ENCODE peak calls at places on chromosomes 2 and 18, in four cellular contexts. S, Z, V and T are unnamed samples. For H3K4me1, the result is how much of the 10 kb centered on the place peaks cover.

GRCh38 chr2:216775043-216775453 is 79.7 kb upstream of the IGFBP5 start:
- DNase-seq in S (peak), Z (peak), V (peak), T (peak)

GRCh38 chr2:77028032-77028600 is 494.1 kb downstream of the LRRTM4 start:
- DNase-seq in S (peak), Z (no peak), V (no peak), T (no peak)

GRCh38 chr18:77776104-77776503 is 526.5 kb downstream of the GALR1 start:
- DNase-seq in S (no peak), Z (no peak), V (no peak), T (no peak)

GRCh38 chr18:7524786-7525185 is 42.3 kb upstream of the PTPRM start:
- DNase-seq in S (peak), Z (peak), V (no peak), T (no peak)

GRCh38 chr18:44941519-44941918 is 260.8 kb downstream of the SETBP1 start:
- DNase-seq in S (no peak), Z (no peak), V (no peak), T (no peak)

GRCh38 chr18:74264303-74265020 is 27.3 kb downstream of the CYB5A start:
- DNase-seq in S (no peak), Z (no peak), V (no peak), T (no peak)

GRCh38 chr2:30145826-30146336 is 926 bp upstream of the YPEL5 start:
- DNase-seq in S (peak), Z (no peak), V (no peak), T (no peak)

GRCh38 chr2:150477347-150477746 is 10.1 kb downstream of the RND3 start:
- DNase-seq in S (no peak), Z (peak), V (no peak), T (no peak)

GRCh38 chr2:86271248-86271647 is 66.2 kb downstream of the REEP1 start:
- DNase-seq in S (no peak), Z (no peak), V (no peak), T (no peak)

DNA sequence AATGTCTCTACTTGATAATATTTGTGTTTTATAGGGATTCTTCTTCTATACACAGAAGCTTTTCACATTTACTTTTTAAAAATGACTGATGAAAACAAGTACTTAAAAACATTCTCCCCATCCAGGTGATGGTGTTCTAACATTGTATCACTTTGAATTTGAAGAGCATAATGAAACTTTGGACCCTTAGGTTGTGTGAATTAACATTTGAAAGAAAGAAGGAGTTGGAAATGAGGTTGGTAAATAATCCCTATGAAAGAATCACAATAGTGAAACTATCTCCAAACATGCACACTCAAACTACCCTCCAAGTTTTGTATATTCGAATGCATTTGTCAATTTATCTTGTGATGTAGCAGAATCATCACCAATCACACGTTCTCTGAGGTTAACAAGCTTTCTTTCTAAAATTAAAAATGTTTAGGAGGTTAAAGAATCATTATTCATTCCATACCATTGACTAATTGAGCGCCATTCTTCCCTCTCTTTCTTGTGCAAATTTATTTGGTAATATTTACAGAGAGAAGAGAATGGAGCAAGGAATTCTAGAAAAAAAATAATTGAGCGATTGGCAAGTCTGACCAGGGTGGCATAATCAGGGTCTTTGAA is 259.9 kb upstream of the NRXN1 start:
- DNase-seq in S (no peak), Z (no peak), V (no peak), T (no peak)
- H3K4me1 ChIP-seq in S (under half), Z (under half), V (under half), T (under half)

GRCh38 chr2:205797866-205798265 is 115.6 kb downstream of the NRP2 start:
- DNase-seq in S (no peak), Z (no peak), V (no peak), T (no peak)
- H3K4me1 ChIP-seq in S (under half), Z (under half), V (under half), T (under half)

GRCh38 chr2:105754011-105754410 is 9.3 kb downstream of the NCK2 start:
- DNase-seq in S (no peak), Z (no peak), V (no peak), T (no peak)

GRCh38 chr2:105753380-105753779 is 8.7 kb downstream of the NCK2 start:
- DNase-seq in S (no peak), Z (no peak), V (no peak), T (no peak)

GRCh38 chr2:105750735-105751134 is 6.0 kb downstream of the NCK2 start:
- DNase-seq in S (no peak), Z (no peak), V (no peak), T (no peak)

GRCh38 chr2:105751272-105751671 is 6.6 kb downstream of the NCK2 start:
- DNase-seq in S (no peak), Z (no peak), V (no peak), T (no peak)

GRCh38 chr2:105752691-105753090 is 8.0 kb downstream of the NCK2 start:
- DNase-seq in S (no peak), Z (no peak), V (no peak), T (no peak)
- H3K4me1 ChIP-seq in S (under half), Z (half or more), V (half or more), T (half or more)

DNA sequence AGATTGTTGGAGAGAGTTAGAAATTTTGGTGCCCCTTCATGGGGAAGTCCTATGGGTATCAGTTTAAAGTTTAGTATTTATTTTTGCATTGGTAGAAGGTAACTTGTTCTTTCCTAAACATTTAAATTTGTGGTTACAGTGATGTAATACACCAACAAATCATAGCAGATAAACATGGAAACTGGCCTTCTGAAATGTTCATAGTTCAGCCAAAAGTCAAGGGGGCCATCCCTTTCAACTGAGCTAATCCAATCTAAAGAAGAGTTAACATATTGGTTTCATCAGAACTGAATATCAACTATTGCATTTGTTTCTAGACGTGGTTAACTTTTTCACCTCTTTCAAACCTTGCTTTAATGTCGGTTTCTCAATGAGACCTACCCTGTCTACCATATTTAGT is 46.3 kb downstream of the PPP1R1C start:
- DNase-seq in S (no peak), Z (no peak), V (no peak), T (no peak)
- H3K4me1 ChIP-seq in S (under half), Z (under half), V (under half), T (under half)

DNA sequence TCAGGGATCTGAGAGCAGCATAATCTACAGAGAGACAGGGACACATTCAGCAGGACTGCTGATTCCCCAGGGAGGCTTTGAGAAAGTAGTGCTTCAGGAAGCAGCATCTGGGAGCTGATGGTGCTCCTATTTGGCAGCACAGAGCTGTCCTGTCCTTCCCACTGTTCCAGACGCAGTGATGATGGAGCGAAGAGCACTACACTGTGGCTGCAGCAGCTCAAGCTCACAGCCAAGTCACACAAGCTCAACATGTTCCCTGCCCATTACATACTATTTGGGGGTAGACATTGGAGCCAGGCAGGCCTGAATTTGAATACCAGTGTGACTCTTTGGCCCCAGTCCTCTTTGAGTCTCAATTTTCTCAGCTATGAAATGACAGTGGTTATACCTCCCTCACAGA is 15.2 kb upstream of the GALM start:
- DNase-seq in S (no peak), Z (no peak), V (no peak), T (no peak)
- H3K4me1 ChIP-seq in S (under half), Z (under half), V (half or more), T (under half)

DNA sequence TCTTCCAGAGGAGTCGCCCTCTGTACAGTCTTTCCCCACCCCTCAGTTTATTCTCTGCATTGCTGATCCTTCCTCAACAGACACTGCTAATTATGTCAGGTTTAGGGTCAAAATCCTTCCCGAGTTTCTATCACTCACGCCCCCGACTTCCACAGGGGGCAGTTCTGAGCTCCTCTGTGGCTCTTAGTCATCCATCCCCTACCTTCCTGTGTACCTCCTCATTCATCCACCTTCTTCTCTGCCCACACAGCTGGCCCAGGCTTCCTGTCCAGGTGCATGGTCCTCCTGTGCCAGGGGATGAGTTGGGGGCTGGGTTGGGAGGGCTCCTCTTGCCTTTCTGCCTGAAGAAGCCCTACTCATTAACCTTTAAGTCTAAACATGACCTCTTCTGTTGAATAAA is 202.9 kb downstream of the ARL4C start:
- DNase-seq in S (no peak), Z (no peak), V (no peak), T (no peak)
- H3K4me1 ChIP-seq in S (under half), Z (under half), V (half or more), T (under half)